ENCODE peak calls at places on chromosomes 5 and 9, in seven cellular contexts. D is HepG2, Q is SK-N-SH, I is HCT116, V is H1, T is Panc1, L is GM12878. F is an unnamed sample.

GRCh38 chr5:168837852-168838251 is 258.7 kb upstream of the PANK3 start:
- DNase-seq in D (no peak), Q (no peak), I (no peak), V (no peak), T (no peak), L (no peak), F (no peak)

GRCh38 chr9:128431207-128431606 is 10.6 kb downstream of the CERCAM start:
- DNase-seq in D (no peak), Q (no peak), I (no peak), V (no peak), T (no peak), L (no peak), F (no peak)

GRCh38 chr9:83979812-83980394 is at the start of gene HNRNPK:
- DNase-seq in D (peak), Q (peak), I (peak), V (peak), T (peak), L (peak), F (peak)

GRCh38 chr5:7495133-7495521 is 99.2 kb downstream of the ADCY2 start:
- DNase-seq in D (no peak), Q (no peak), I (no peak), V (no peak), T (no peak), L (no peak), F (no peak)

GRCh38 chr9:108743901-108744371 is 111.8 kb downstream of the ACTL7B start:
- DNase-seq in D (peak), Q (no peak), I (no peak), V (no peak), T (no peak), L (no peak), F (no peak)

GRCh38 chr9:93151097-93151784 is 17.2 kb upstream of the NINJ1 start:
- DNase-seq in D (no peak), Q (no peak), I (no peak), V (no peak), T (no peak), L (no peak), F (no peak)

GRCh38 chr5:92378961-92379611 is 996.0 kb upstream of the ARRDC3 start:
- DNase-seq in D (no peak), Q (no peak), I (no peak), V (peak), T (no peak), L (no peak), F (no peak)

GRCh38 chr5:164336906-164337305 is 831.5 kb downstream of the MAT2B start:
- DNase-seq in D (no peak), Q (no peak), I (no peak), V (no peak), T (no peak), L (no peak), F (no peak)

GRCh38 chr5:55551904-55552303 is 17.1 kb upstream of the PLPP1 start:
- DNase-seq in D (no peak), Q (no peak), I (no peak), V (no peak), T (no peak), L (no peak), F (no peak)

GRCh38 chr9:130940693-130941576 is 1.9 kb upstream of the FIBCD1 start:
- DNase-seq in D (peak), Q (peak), I (peak), V (peak), T (no peak), L (no peak), F (peak)

GRCh38 chr9:14438232-14438966 is 124.5 kb upstream of the NFIB start:
- DNase-seq in D (no peak), Q (peak), I (no peak), V (no peak), T (no peak), L (no peak), F (no peak)

GRCh38 chr5:53463909-53464621 is 16.4 kb upstream of the FST start:
- DNase-seq in D (no peak), Q (no peak), I (no peak), V (no peak), T (no peak), L (no peak), F (no peak)

GRCh38 chr5:77590347-77590746 is 48.2 kb downstream of the OTP start:
- DNase-seq in D (no peak), Q (no peak), I (no peak), V (no peak), T (no peak), L (peak), F (no peak)

GRCh38 chr5:157994271-157994691 is 135.3 kb upstream of the CLINT1 start:
- DNase-seq in D (no peak), Q (no peak), I (no peak), V (no peak), T (no peak), L (no peak), F (no peak)

GRCh38 chr9:135746565-135746964 is 44.6 kb downstream of the KCNT1 start:
- DNase-seq in D (no peak), Q (no peak), I (no peak), V (no peak), T (no peak), L (no peak), F (peak)

GRCh38 chr5:160640417-160640816 is 211.6 kb downstream of the ATP10B start:
- DNase-seq in D (no peak), Q (no peak), I (no peak), V (no peak), T (no peak), L (no peak), F (no peak)

GRCh38 chr9:121780177-121780576 is 128.7 kb downstream of the DAB2IP start:
- DNase-seq in D (no peak), Q (no peak), I (no peak), V (no peak), T (no peak), L (no peak), F (no peak)

GRCh38 chr9:104950838-104951237 is 22.9 kb upstream of the ABCA1 start:
- DNase-seq in D (no peak), Q (no peak), I (no peak), V (no peak), T (no peak), L (no peak), F (no peak)

GRCh38 chr5:153222956-153223355 is 267.5 kb upstream of the GRIA1 start:
- DNase-seq in D (no peak), Q (no peak), I (no peak), V (no peak), T (no peak), L (no peak), F (no peak)

GRCh38 chr9:38141751-38142150 is 72.7 kb upstream of the SHB start:
- DNase-seq in D (no peak), Q (no peak), I (no peak), V (no peak), T (no peak), L (no peak), F (no peak)

GRCh38 chr5:104305602-104306001 is 743.0 kb upstream of the NUDT12 start:
- DNase-seq in D (no peak), Q (no peak), I (no peak), V (no peak), T (no peak), L (no peak), F (no peak)

GRCh38 chr5:104297076-104297475 is 734.5 kb upstream of the NUDT12 start:
- DNase-seq in D (no peak), Q (no peak), I (peak), V (no peak), T (no peak), L (no peak), F (no peak)

GRCh38 chr5:104298518-104298917 is 735.9 kb upstream of the NUDT12 start:
- DNase-seq in D (no peak), Q (no peak), I (no peak), V (no peak), T (no peak), L (no peak), F (no peak)

GRCh38 chr5:104299998-104300706 is 737.6 kb upstream of the NUDT12 start:
- DNase-seq in D (no peak), Q (no peak), I (no peak), V (no peak), T (no peak), L (no peak), F (no peak)
- TF ChIP-seq SIN3A in D (no peak), Q (no peak), I (no peak), V (no peak), T (no peak), L (no peak), F (no peak)

GRCh38 chr9:100084734-100085133 is 14.1 kb downstream of the ERP44 start:
- DNase-seq in D (no peak), Q (no peak), I (no peak), V (no peak), T (no peak), L (peak), F (no peak)
- TF ChIP-seq SIN3A in D (no peak), Q (no peak), I (no peak), V (no peak), T (no peak), L (no peak), F (no peak)

GRCh38 chr9:115278241-115279035 is 160.5 kb upstream of the TNC start:
- DNase-seq in D (no peak), Q (no peak), I (no peak), V (no peak), T (no peak), L (no peak), F (no peak)
- TF ChIP-seq SIN3A in D (no peak), Q (no peak), I (no peak), V (no peak), T (no peak), L (no peak), F (no peak)

GRCh38 chr9:91949293-91949945 is 609 bp downstream of the ROR2 start:
- DNase-seq in D (no peak), Q (peak), I (no peak), V (peak), T (no peak), L (no peak), F (peak)
- TF ChIP-seq SIN3A in D (no peak), Q (no peak), I (no peak), V (no peak), T (no peak), L (no peak), F (no peak)

GRCh38 chr5:39093351-39093749 is 19.2 kb upstream of the RICTOR start:
- DNase-seq in D (no peak), Q (no peak), I (no peak), V (no peak), T (no peak), L (no peak), F (no peak)
- TF ChIP-seq SIN3A in D (no peak), Q (no peak), I (no peak), V (no peak), T (no peak), L (no peak), F (no peak)

GRCh38 chr5:3394877-3395599 is 200.6 kb upstream of the IRX1 start:
- DNase-seq in D (no peak), Q (no peak), I (no peak), V (no peak), T (no peak), L (no peak), F (no peak)
- TF ChIP-seq SIN3A in D (no peak), Q (no peak), I (no peak), V (no peak), T (no peak), L (no peak), F (no peak)

GRCh38 chr5:145540375-145540774 is 294.8 kb downstream of the PRELID2 start:
- DNase-seq in D (no peak), Q (no peak), I (no peak), V (no peak), T (no peak), L (no peak), F (no peak)
- TF ChIP-seq SIN3A in D (no peak), Q (no peak), I (no peak), V (no peak), T (no peak), L (no peak), F (no peak)

F was measured in K562.